ENCODE peak calls at places on chromosomes 5 and 9, in seven cellular contexts. P, J, G, F, S, E and I are unnamed samples.

GRCh38 chr5:155947394-155948062 is 379.4 kb upstream of the SGCD start:
- DNase-seq in G (no peak), S (no peak), P (peak; percentile 7), J (no peak), F (no peak), E (no peak), I (no peak)

GRCh38 chr9:7115606-7116005 is 357.8 kb downstream of the KDM4C start:
- DNase-seq in E (no peak), S (peak; percentile 26), P (no peak), G (peak; percentile 38), J (no peak), F (no peak), I (no peak)

GRCh38 chr5:158958048-158958994 is 141.4 kb downstream of the EBF1 start:
- DNase-seq in J (no peak), E (no peak), S (no peak), F (no peak), G (no peak), P (no peak), I (no peak)

GRCh38 chr9:136175745-136176290 is 29.1 kb downstream of the LHX3 start:
- DNase-seq in S (no peak), E (no peak), G (no peak), P (no peak), J (no peak), F (no peak), I (no peak)

GRCh38 chr9:119933191-119933590 is 564.0 kb upstream of the BRINP1 start:
- DNase-seq in S (no peak), E (no peak), J (no peak), G (no peak), F (no peak), P (no peak), I (no peak)

GRCh38 chr9:18296702-18297531 is 177.0 kb upstream of the ADAMTSL1 start:
- DNase-seq in P (peak; percentile 5), S (peak; percentile 63), J (no peak), F (no peak), E (no peak), G (peak; percentile 33), I (no peak)

GRCh38 chr5:115179959-115180709 is 10.4 kb upstream of the TRIM36 start:
- DNase-seq in F (no peak), P (peak; percentile 19), J (no peak), S (no peak), G (peak; percentile 31), E (peak; percentile 27), I (peak; percentile 56)

GRCh38 chr5:54669845-54670635 is 152.5 kb downstream of the SNX18 start:
- DNase-seq in F (no peak), E (no peak), G (no peak), J (no peak), S (no peak), P (no peak), I (no peak)

GRCh38 chr5:171315925-171316257 is 6.8 kb downstream of the TLX3 start:
- DNase-seq in E (no peak), J (no peak), F (no peak), G (no peak), P (no peak), S (no peak), I (no peak)

GRCh38 chr5:141664733-141665461 is 13.7 kb upstream of the FCHSD1 start:
- DNase-seq in S (peak; percentile 71), P (peak; percentile 67), F (peak; percentile 70), E (peak; percentile 84), J (peak; percentile 73), G (peak; percentile 76), I (peak; percentile 72)

GRCh38 chr9:93086445-93087224 is 9.4 kb upstream of the CARD19 start:
- DNase-seq in S (no peak), F (no peak), P (no peak), G (no peak), J (no peak), E (no peak), I (no peak)

GRCh38 chr5:13251623-13252367 is 692.7 kb downstream of the DNAH5 start:
- DNase-seq in P (no peak), J (no peak), E (no peak), G (peak; percentile 8), S (peak; percentile 69), F (no peak), I (no peak)

GRCh38 chr5:179698935-179699639 is at the start of gene CANX:
- DNase-seq in S (no peak), G (no peak), F (no peak), E (no peak), P (no peak), J (no peak), I (no peak)

GRCh38 chr9:135198889-135199288 is 111.4 kb downstream of the OLFM1 start:
- DNase-seq in G (no peak), E (no peak), F (no peak), S (no peak), P (no peak), J (no peak), I (no peak)